ENCODE peak calls at places on chromosomes 1 and 21, in five cellular contexts. L, A, E, O and R are unnamed samples.
A peak's percentile ranks its signal among the peaks of the same experiment; 100 is the strongest.

GRCh38 chr1:198919667-198920398 is 281.0 kb downstream of the PTPRC start:
- DNase-seq in L (peak; percentile 51), A (no peak), E (no peak), O (no peak), R (no peak)

GRCh38 chr1:86504130-86504479 is 35.4 kb downstream of the CLCA1 start:
- DNase-seq in L (no peak), A (no peak), E (no peak), O (no peak), R (no peak)

GRCh38 chr1:9665193-9665592 is 13.7 kb downstream of the PIK3CD start:
- DNase-seq in L (no peak), A (no peak), E (no peak), O (no peak), R (no peak)

GRCh38 chr21:46397993-46398392 is 60.7 kb upstream of the DIP2A start:
- DNase-seq in L (no peak), A (no peak), E (no peak), O (no peak), R (no peak)

GRCh38 chr1:169745015-169745861 is 11.4 kb upstream of the SELE start:
- DNase-seq in L (peak; percentile 84), A (no peak), E (no peak), O (no peak), R (no peak)

GRCh38 chr1:118333601-118334241 is 148.7 kb upstream of the SPAG17 start:
- DNase-seq in L (no peak), A (no peak), E (no peak), O (no peak), R (no peak)

GRCh38 chr1:6600410-6601048 is 2.1 kb downstream of the KLHL21 start:
- DNase-seq in L (no peak), A (no peak), E (no peak), O (no peak), R (no peak)

GRCh38 chr1:25787477-25788043 is 12.4 kb upstream of the SELENON start:
- DNase-seq in L (peak; percentile 48), A (no peak), E (no peak), O (no peak), R (peak; percentile 33)

GRCh38 chr1:50268049-50268448 is 155.2 kb downstream of the DMRTA2 start:
- DNase-seq in L (no peak), A (peak; percentile 28), E (no peak), O (peak; percentile 14), R (no peak)

GRCh38 chr1:211813590-211813989 is 17.0 kb downstream of the LPGAT1 start:
- DNase-seq in L (peak; percentile 54), A (no peak), E (no peak), O (no peak), R (peak; percentile 14)

GRCh38 chr1:65174585-65174984 is 26.6 kb downstream of the AK4 start:
- DNase-seq in L (peak; percentile 99), A (no peak), E (peak; percentile 93), O (peak; percentile 95), R (peak; percentile 90)

GRCh38 chr1:161258439-161259386 is at the start of gene PCP4L1:
- DNase-seq in L (peak; percentile 48), A (no peak), E (no peak), O (no peak), R (peak; percentile 63)

GRCh38 chr1:22104865-22105437 is 37.9 kb downstream of the WNT4 start:
- DNase-seq in L (no peak), A (no peak), E (no peak), O (no peak), R (no peak)